ENCODE peak calls at places on chromosomes 7 and 10, in six cellular contexts. E is ovary; V is stimulated activated CD8-positive, alpha-beta memory T cell treated with anti-CD3 and anti-CD28 coated beads, Interleukin-12 subunit alpha, Interleukin-12 subunit beta, amount 100 ng/mL, for 1 hour; H is HL-60; A is GF-D8; I is activated gamma-delta T cell treated with anti-CD3 and anti-CD28 coated beads, Interleukin-2, amount 50 U/mL, for 16 hours. Y is an unnamed sample.

GRCh38 chr7:36103837-36104561 is 49.1 kb upstream of the EEPD1 start:
- DNase-seq in E (no peak), V (no peak), H (no peak), A (no peak), I (no peak), Y (no peak)

GRCh38 chr7:155354371-155355048 is 56.8 kb downstream of the INSIG1 start:
- DNase-seq in E (no peak), V (no peak), H (no peak), A (no peak), I (no peak), Y (no peak)

GRCh38 chr7:120272261-120272895 is 597 bp upstream of the KCND2 start:
- DNase-seq in E (peak; percentile 27), V (no peak), H (peak; percentile 32), A (no peak), I (no peak), Y (peak; percentile 23)

GRCh38 chr7:155764432-155764798 is 47.8 kb downstream of the SHH start:
- DNase-seq in E (no peak), V (no peak), H (no peak), A (no peak), I (no peak), Y (peak; percentile 96)

GRCh38 chr10:70658582-70659136 is 13.6 kb upstream of the ADAMTS14 start:
- DNase-seq in E (no peak), V (no peak), H (no peak), A (no peak), I (no peak), Y (no peak)

GRCh38 chr7:74470504-74470903 is 16.8 kb downstream of the GTF2IRD1 start:
- DNase-seq in E (no peak), V (no peak), H (no peak), A (no peak), I (no peak), Y (no peak)

GRCh38 chr10:70619271-70620019 is 16.9 kb upstream of the PRF1 start:
- DNase-seq in E (no peak), V (no peak), H (no peak), A (no peak), I (no peak), Y (no peak)

GRCh38 chr10:8312079-8312478 is 257.6 kb downstream of the GATA3 start:
- DNase-seq in E (no peak), V (no peak), H (no peak), A (no peak), I (no peak), Y (no peak)

GRCh38 chr10:17241611-17242333 is 13.7 kb downstream of the VIM start:
- DNase-seq in E (no peak), V (no peak), H (no peak), A (no peak), I (no peak), Y (no peak)

GRCh38 chr10:114309111-114309651 is 70.1 kb downstream of the VWA2 start:
- DNase-seq in E (no peak), V (no peak), H (no peak), A (no peak), I (no peak), Y (no peak)

GRCh38 chr7:130277763-130278643 is 11.3 kb downstream of the CPA2 start:
- DNase-seq in E (peak; percentile 38), V (no peak), H (no peak), A (no peak), I (no peak), Y (no peak)

GRCh38 chr10:54372164-54372563 is 428.9 kb downstream of the PCDH15 start:
- DNase-seq in E (no peak), V (no peak), H (no peak), A (no peak), I (no peak), Y (no peak)

GRCh38 chr7:1160665-1161010 is 642 bp upstream of the ZFAND2A start:
- DNase-seq in E (no peak), V (no peak), H (no peak), A (no peak), I (no peak), Y (no peak)

GRCh38 chr10:22599048-22599561 is 115.3 kb downstream of the PIP4K2A start:
- DNase-seq in E (no peak), V (no peak), H (no peak), A (no peak), I (no peak), Y (no peak)

GRCh38 chr10:61784354-61785131 is 117.0 kb upstream of the ARID5B start:
- DNase-seq in E (no peak), V (no peak), H (no peak), A (no peak), I (no peak), Y (no peak)

GRCh38 chr10:85544956-85545355 is 821.6 kb downstream of the GRID1 start:
- DNase-seq in E (no peak), V (no peak), H (no peak), A (no peak), I (no peak), Y (no peak)

GRCh38 chr7:78019457-78020130 is 221.0 kb downstream of the PHTF2 start:
- DNase-seq in E (peak; percentile 94), V (peak; percentile 38), H (peak; percentile 64), A (peak; percentile 52), I (peak; percentile 9), Y (peak; percentile 49)

GRCh38 chr7:18289801-18290200 is 205.7 kb upstream of the HDAC9 start:
- DNase-seq in E (no peak), V (no peak), H (no peak), A (no peak), I (no peak), Y (no peak)

GRCh38 chr10:132659206-132660091 is 121.9 kb downstream of the INPP5A start:
- DNase-seq in E (no peak), V (no peak), H (no peak), A (no peak), I (no peak), Y (no peak)

GRCh38 chr10:123427386-123427785 is 238.8 kb upstream of the GPR26 start:
- DNase-seq in E (no peak), V (no peak), H (peak; percentile 89), A (peak; percentile 1), I (no peak), Y (no peak)

GRCh38 chr10:86635402-86635801 is 18.9 kb upstream of the OPN4 start:
- DNase-seq in E (no peak), V (no peak), H (no peak), A (no peak), I (no peak), Y (no peak)

GRCh38 chr7:141057788-141058187 is 16.1 kb upstream of the TMEM178B start:
- DNase-seq in E (no peak), V (no peak), H (no peak), A (no peak), I (no peak), Y (no peak)

GRCh38 chr7:44814956-44815355 is 18.5 kb downstream of the PPIA start:
- DNase-seq in E (no peak), V (no peak), H (no peak), A (no peak), I (no peak), Y (no peak)

GRCh38 chr10:78556700-78557432 is 511.9 kb upstream of the ZMIZ1 start:
- DNase-seq in E (no peak), V (no peak), H (peak; percentile 57), A (no peak), I (no peak), Y (no peak)

GRCh38 chr7:96667026-96667425 is 42.6 kb downstream of the SEM1 start:
- DNase-seq in E (no peak), V (no peak), H (no peak), A (no peak), I (no peak), Y (no peak)

GRCh38 chr10:13087986-13088618 is 11.9 kb upstream of the OPTN start:
- DNase-seq in E (no peak), V (no peak), H (no peak), A (no peak), I (no peak), Y (no peak)